ENCODE peak calls at places on chromosomes 7 and 10, in nine cellular contexts. L is adrenal gland, G is aorta, W is posterior cingulate gyrus, C is cortex of kidney, J is uterus, F is G401, U is neural progenitor cell, S is non-pigmented ciliary epithelial cell. I is an unnamed sample.

GRCh38 chr7:1812693-1813393 is 142.8 kb downstream of the ELFN1 start:
- DNase-seq in L (peak; percentile 51), G (peak; percentile 71), W (no peak), C (no peak), J (no peak), F (peak; percentile 23), U (peak; percentile 69), S (no peak), I (no peak)

GRCh38 chr10:98172073-98172472 is 37.6 kb downstream of the R3HCC1L start:
- DNase-seq in L (no peak), G (no peak), W (no peak), C (no peak), J (peak; percentile 24), F (peak; percentile 75), U (no peak), S (no peak), I (no peak)

GRCh38 chr7:114598946-114599345 is 184.3 kb downstream of the FOXP2 start:
- DNase-seq in L (no peak), G (no peak), W (no peak), C (no peak), J (no peak), F (no peak), U (no peak), S (no peak), I (no peak)

GRCh38 chr10:92965314-92965713 is 95.3 kb upstream of the CYP26C1 start:
- DNase-seq in L (no peak), G (no peak), W (no peak), C (no peak), J (no peak), F (peak; percentile 18), U (peak; percentile 69), S (peak; percentile 19), I (no peak)

GRCh38 chr10:35507519-35508109 is 97.5 kb upstream of the GJD4 start:
- DNase-seq in L (no peak), G (no peak), W (no peak), C (no peak), J (no peak), F (no peak), U (no peak), S (no peak), I (no peak)

GRCh38 chr10:47440207-47440606 is 43.7 kb downstream of the ANXA8 start:
- DNase-seq in L (no peak), G (no peak), W (no peak), C (no peak), J (no peak), F (no peak), U (no peak), S (no peak), I (no peak)

GRCh38 chr7:143415696-143416095 is 7.0 kb upstream of the EPHA1 start:
- DNase-seq in L (no peak), G (no peak), W (no peak), C (no peak), J (no peak), F (no peak), U (no peak), S (no peak), I (no peak)

GRCh38 chr10:13348216-13349017 is at the start of gene SEPHS1:
- DNase-seq in L (peak; percentile 83), G (peak; percentile 90), W (peak; percentile 92), C (no peak), J (peak; percentile 65), F (peak; percentile 75), U (peak; percentile 81), S (no peak), I (peak; percentile 82)

GRCh38 chr7:127751723-127752448 is 99.9 kb downstream of the SND1 start:
- DNase-seq in L (peak; percentile 58), G (no peak), W (no peak), C (no peak), J (no peak), F (no peak), U (no peak), S (no peak), I (no peak)

GRCh38 chr10:46992794-46993552 is 81.7 kb downstream of the PTPN20 start:
- DNase-seq in L (peak; percentile 61), G (peak; percentile 80), W (peak; percentile 72), C (no peak), J (peak; percentile 67), F (peak; percentile 12), U (peak; percentile 42), S (peak; percentile 23), I (peak; percentile 54)

GRCh38 chr7:10708447-10708846 is 265.2 kb upstream of the PHF14 start:
- DNase-seq in L (peak; percentile 59), G (no peak), W (no peak), C (no peak), J (no peak), F (peak; percentile 84), U (peak; percentile 78), S (no peak), I (no peak)

GRCh38 chr10:84329094-84329611 is 764 bp downstream of the CCSER2 start:
- DNase-seq in L (peak; percentile 67), G (no peak), W (no peak), C (no peak), J (no peak), F (peak; percentile 45), U (peak; percentile 45), S (no peak), I (no peak)

GRCh38 chr7:146096994-146097393 is 19.6 kb upstream of the CNTNAP2 start:
- DNase-seq in L (no peak), G (no peak), W (no peak), C (no peak), J (no peak), F (no peak), U (peak; percentile 63), S (no peak), I (no peak)

GRCh38 chr10:26804418-26805393 is 56.1 kb downstream of the ABI1 start:
- DNase-seq in L (no peak), G (no peak), W (no peak), C (no peak), J (no peak), F (peak; percentile 39), U (no peak), S (no peak), I (no peak)

GRCh38 chr10:119416855-119417254 is 125.7 kb downstream of the RGS10 start:
- DNase-seq in L (peak; percentile 86), G (peak; percentile 86), W (peak; percentile 92), C (no peak), J (peak; percentile 46), F (peak; percentile 50), U (peak; percentile 79), S (no peak), I (peak; percentile 86)